ENCODE peak calls at places on chromosomes 2 and 18, in six cellular contexts. V, W, Y, U, F and J are unnamed samples.

GRCh38 chr2:210195066-210195852 is 24.1 kb upstream of the KANSL1L start:
- DNase-seq in Y (peak), U (peak), V (peak), W (no peak), F (peak), J (no peak)

GRCh38 chr2:47019532-47019931 is 103.9 kb upstream of the MCFD2 start:
- DNase-seq in Y (no peak), W (no peak), U (no peak), V (no peak), F (no peak), J (no peak)

GRCh38 chr18:3489462-3489861 is 39.5 kb downstream of the TGIF1 start:
- DNase-seq in U (no peak), W (no peak), V (no peak), Y (no peak), F (no peak), J (no peak)

GRCh38 chr2:46923011-46923669 is 7.5 kb upstream of the MCFD2 start:
- DNase-seq in W (no peak), V (peak), U (no peak), F (no peak), Y (no peak), J (no peak)

GRCh38 chr2:165376571-165376975 is 92.9 kb upstream of the CSRNP3 start:
- DNase-seq in V (no peak), W (no peak), Y (no peak), U (no peak), F (no peak), J (no peak)

GRCh38 chr2:145431181-145431951 is 911.4 kb upstream of the ZEB2 start:
- DNase-seq in W (no peak), U (no peak), F (peak), V (no peak), Y (no peak), J (no peak)

GRCh38 chr2:40360652-40361051 is 91.2 kb downstream of the SLC8A1 start:
- DNase-seq in F (peak), W (no peak), V (peak), Y (no peak), U (no peak), J (no peak)

GRCh38 chr2:223203971-223204370 is 152.0 kb downstream of the KCNE4 start:
- DNase-seq in V (peak), Y (peak), F (no peak), U (no peak), W (no peak), J (no peak)

GRCh38 chr18:59140287-59140885 is 702 bp downstream of the SEC11C start:
- DNase-seq in F (peak), V (peak), Y (peak), U (no peak), W (no peak), J (no peak)

GRCh38 chr2:206260427-206261012 is 13.9 kb upstream of the ZDBF2 start:
- DNase-seq in W (no peak), V (peak), U (no peak), Y (peak), F (peak), J (no peak)

GRCh38 chr2:171965661-171966060 is 34.1 kb upstream of the METAP1D start:
- DNase-seq in Y (no peak), F (no peak), W (no peak), V (no peak), U (peak), J (no peak)

GRCh38 chr2:86622878-86623548 is 652 bp downstream of the RNF103 start:
- DNase-seq in W (peak), V (no peak), U (peak), Y (no peak), F (peak), J (no peak)

GRCh38 chr18:45910405-45911023 is 56.6 kb downstream of the EPG5 start:
- DNase-seq in Y (peak), U (peak), V (peak), W (peak), F (peak), J (peak)

GRCh38 chr2:235706496-235706895 is 212.7 kb downstream of the AGAP1 start:
- DNase-seq in U (no peak), Y (no peak), V (no peak), W (no peak), F (no peak), J (no peak)